ENCODE peak calls at places on chromosomes 1 and 21, in five cellular contexts. One of them, this sample, is unnamed.

GRCh38 chr1:8040586-8040985 is 14.5 kb upstream of the ERRFI1 start:
- DNase-seq in IMR-90: peak; percentile 99
- DNase-seq in heart left ventricle: peak; percentile 76
- DNase-seq in body of pancreas: peak; percentile 94
- DNase-seq in right lobe of liver: peak; percentile 59
- DNase-seq in this sample: no peak

GRCh38 chr21:42125571-42126544 is 54.7 kb downstream of the UMODL1 start:
- DNase-seq in IMR-90: peak; percentile 59
- DNase-seq in heart left ventricle: no peak
- DNase-seq in body of pancreas: peak; percentile 39
- DNase-seq in right lobe of liver: peak; percentile 11
- DNase-seq in this sample: no peak

GRCh38 chr1:54977938-54978337 is 2.5 kb upstream of the TMEM61 start:
- DNase-seq in IMR-90: no peak
- DNase-seq in heart left ventricle: no peak
- DNase-seq in body of pancreas: no peak
- DNase-seq in right lobe of liver: no peak
- DNase-seq in this sample: no peak

GRCh38 chr1:216559359-216559758 is 136.1 kb upstream of the USH2A start:
- DNase-seq in IMR-90: no peak
- DNase-seq in heart left ventricle: no peak
- DNase-seq in body of pancreas: no peak
- DNase-seq in right lobe of liver: no peak
- DNase-seq in this sample: no peak

GRCh38 chr1:38009088-38009840 is 3.3 kb upstream of the UTP11 start:
- DNase-seq in IMR-90: peak; percentile 78
- DNase-seq in heart left ventricle: no peak
- DNase-seq in body of pancreas: no peak
- DNase-seq in right lobe of liver: no peak
- DNase-seq in this sample: no peak

GRCh38 chr1:217528271-217528670 is 102.6 kb downstream of the GPATCH2 start:
- DNase-seq in IMR-90: peak; percentile 77
- DNase-seq in heart left ventricle: no peak
- DNase-seq in body of pancreas: no peak
- DNase-seq in right lobe of liver: no peak
- DNase-seq in this sample: no peak

GRCh38 chr1:43238104-43238503 is 31.7 kb upstream of the TMEM125 start:
- DNase-seq in IMR-90: peak; percentile 64
- DNase-seq in heart left ventricle: peak; percentile 66
- DNase-seq in body of pancreas: peak; percentile 90
- DNase-seq in right lobe of liver: peak; percentile 79
- DNase-seq in this sample: no peak

GRCh38 chr1:211375286-211375818 is 48.7 kb downstream of the TRAF5 start:
- DNase-seq in IMR-90: no peak
- DNase-seq in heart left ventricle: no peak
- DNase-seq in body of pancreas: no peak
- DNase-seq in right lobe of liver: no peak
- DNase-seq in this sample: no peak

GRCh38 chr21:38386967-38387366 is 111.3 kb downstream of the ERG start:
- DNase-seq in IMR-90: no peak
- DNase-seq in heart left ventricle: no peak
- DNase-seq in body of pancreas: no peak
- DNase-seq in right lobe of liver: no peak
- DNase-seq in this sample: no peak

GRCh38 chr1:183783896-183784637 is 20.9 kb upstream of the RGL1 start:
- DNase-seq in IMR-90: peak; percentile 91
- DNase-seq in heart left ventricle: peak; percentile 83
- DNase-seq in body of pancreas: peak; percentile 67
- DNase-seq in right lobe of liver: peak; percentile 58
- DNase-seq in this sample: no peak

GRCh38 chr1:48493970-48494769 is 22.2 kb upstream of the SPATA6 start:
- DNase-seq in IMR-90: peak; percentile 94
- DNase-seq in heart left ventricle: no peak
- DNase-seq in body of pancreas: no peak
- DNase-seq in right lobe of liver: no peak
- DNase-seq in this sample: no peak

GRCh38 chr1:56874689-56875088 is 20.1 kb downstream of the C8A start:
- DNase-seq in IMR-90: no peak
- DNase-seq in heart left ventricle: no peak
- DNase-seq in body of pancreas: no peak
- DNase-seq in right lobe of liver: no peak
- DNase-seq in this sample: no peak

GRCh38 chr1:205284420-205285144 is 37.0 kb downstream of the NUAK2 start:
- DNase-seq in IMR-90: peak; percentile 99
- DNase-seq in heart left ventricle: peak; percentile 84
- DNase-seq in body of pancreas: peak; percentile 65
- DNase-seq in right lobe of liver: peak; percentile 89
- DNase-seq in this sample: peak; percentile 74

GRCh38 chr1:12386130-12386529 is 156.3 kb downstream of the VPS13D start:
- DNase-seq in IMR-90: no peak
- DNase-seq in heart left ventricle: no peak
- DNase-seq in body of pancreas: no peak
- DNase-seq in right lobe of liver: no peak
- DNase-seq in this sample: no peak

GRCh38 chr1:68375919-68376318 is 73.8 kb downstream of the RPE65 start:
- DNase-seq in IMR-90: peak; percentile 33
- DNase-seq in heart left ventricle: no peak
- DNase-seq in body of pancreas: no peak
- DNase-seq in right lobe of liver: no peak
- DNase-seq in this sample: no peak

GRCh38 chr1:42163536-42164503 is 725 bp downstream of the GUCA2A start:
- DNase-seq in IMR-90: no peak
- DNase-seq in heart left ventricle: no peak
- DNase-seq in body of pancreas: no peak
- DNase-seq in right lobe of liver: no peak
- DNase-seq in this sample: no peak

GRCh38 chr1:101165944-101166343 is 70.9 kb upstream of the S1PR1 start:
- DNase-seq in IMR-90: no peak
- DNase-seq in heart left ventricle: no peak
- DNase-seq in body of pancreas: no peak
- DNase-seq in right lobe of liver: no peak
- DNase-seq in this sample: no peak

GRCh38 chr1:117810553-117810952 is 118.9 kb downstream of the GDAP2 start:
- DNase-seq in IMR-90: no peak
- DNase-seq in heart left ventricle: no peak
- DNase-seq in body of pancreas: no peak
- DNase-seq in right lobe of liver: no peak
- DNase-seq in this sample: no peak

GRCh38 chr1:48093147-48093546 is 96.0 kb upstream of the TRABD2B start:
- DNase-seq in IMR-90: no peak
- DNase-seq in heart left ventricle: no peak
- DNase-seq in body of pancreas: no peak
- DNase-seq in right lobe of liver: no peak
- DNase-seq in this sample: no peak

GRCh38 chr1:83764209-83764608 is 234.7 kb downstream of the TTLL7 start:
- DNase-seq in IMR-90: no peak
- DNase-seq in heart left ventricle: no peak
- DNase-seq in body of pancreas: no peak
- DNase-seq in right lobe of liver: no peak
- DNase-seq in this sample: no peak

DNA sequence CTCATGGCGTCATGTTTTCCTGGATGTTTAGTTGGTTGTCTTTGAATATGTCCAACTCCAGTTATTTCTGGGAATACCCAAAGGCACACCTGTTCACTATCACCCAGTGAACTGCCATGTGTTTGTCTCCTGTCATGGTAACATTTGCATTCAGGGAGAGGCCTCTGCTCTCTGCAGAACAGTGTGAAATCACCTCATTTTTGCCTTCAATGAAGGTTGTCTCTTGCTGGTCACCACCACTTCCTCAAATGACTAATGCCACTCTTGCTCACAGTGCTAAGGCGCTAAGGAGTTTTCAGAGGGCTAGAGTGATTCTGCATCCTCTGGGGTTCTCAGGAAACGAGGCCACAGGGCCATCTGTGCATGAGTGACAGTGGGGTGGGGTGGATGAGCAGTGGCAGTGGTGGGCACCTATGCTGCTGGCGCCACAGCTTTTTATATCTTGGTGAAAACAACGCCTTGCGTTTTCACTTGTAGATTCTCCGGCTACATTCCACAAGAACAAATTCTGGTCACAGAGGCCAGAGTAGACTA is 60.0 kb upstream of the ATP5PO start:
- DNase-seq in IMR-90: peak; percentile 43
- DNase-seq in heart left ventricle: no peak
- DNase-seq in body of pancreas: no peak
- DNase-seq in right lobe of liver: no peak
- DNase-seq in this sample: peak; percentile 83
- H3K4me3 ChIP-seq in IMR-90: no peak overlapping the region
- H3K4me3 ChIP-seq in heart left ventricle: no peak overlapping the region
- H3K4me3 ChIP-seq in body of pancreas: no peak overlapping the region
- H3K4me3 ChIP-seq in right lobe of liver: no peak overlapping the region
- H3K4me3 ChIP-seq in this sample: peak overlapping the region; percentile 45

GRCh38 chr1:65360654-65361053 is 51.3 kb downstream of the DNAJC6 start:
- DNase-seq in IMR-90: no peak
- DNase-seq in heart left ventricle: no peak
- DNase-seq in body of pancreas: no peak
- DNase-seq in right lobe of liver: no peak
- DNase-seq in this sample: no peak
- TF ChIP-seq CTCF in IMR-90: no peak
- TF ChIP-seq CTCF in heart left ventricle: no peak
- TF ChIP-seq CTCF in body of pancreas: no peak
- TF ChIP-seq CTCF in right lobe of liver: no peak
- TF ChIP-seq CTCF in this sample: no peak

DNA sequence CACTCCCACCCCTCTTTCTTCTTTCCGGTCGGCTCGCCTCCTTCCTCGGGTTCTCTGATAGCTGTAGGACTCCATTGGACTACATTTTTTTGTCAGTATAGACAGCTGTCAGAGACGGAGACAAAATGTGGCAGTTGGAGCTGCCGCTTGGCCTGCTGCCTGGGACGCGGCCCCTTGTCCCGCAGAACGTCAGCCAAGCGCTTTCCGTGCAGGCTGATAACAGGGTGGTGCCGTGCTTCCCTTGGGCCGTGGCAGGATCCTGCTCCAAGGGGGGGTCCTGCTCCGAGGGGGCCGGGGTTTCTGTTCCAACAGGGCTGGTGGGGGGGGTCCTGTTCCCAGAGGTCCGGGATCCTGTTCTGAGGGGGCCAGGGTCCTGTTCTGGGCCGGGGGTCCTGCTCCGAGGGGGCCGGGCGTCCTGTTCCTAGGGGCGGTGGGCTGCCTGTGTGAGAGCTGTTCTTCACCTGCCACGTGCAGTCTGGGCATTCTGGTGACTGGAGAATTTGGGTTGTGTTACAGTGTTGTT is 4.9 kb downstream of the SKI start:
- DNase-seq in IMR-90: no peak
- DNase-seq in heart left ventricle: no peak
- DNase-seq in body of pancreas: no peak
- DNase-seq in right lobe of liver: no peak
- DNase-seq in this sample: no peak
- H3K4me3 ChIP-seq in IMR-90: peak overlapping the region; percentile 31
- H3K4me3 ChIP-seq in heart left ventricle: peak overlapping the region; percentile 70
- H3K4me3 ChIP-seq in body of pancreas: no peak overlapping the region
- H3K4me3 ChIP-seq in right lobe of liver: peak overlapping the region; percentile 67
- H3K4me3 ChIP-seq in this sample: no peak overlapping the region

DNA sequence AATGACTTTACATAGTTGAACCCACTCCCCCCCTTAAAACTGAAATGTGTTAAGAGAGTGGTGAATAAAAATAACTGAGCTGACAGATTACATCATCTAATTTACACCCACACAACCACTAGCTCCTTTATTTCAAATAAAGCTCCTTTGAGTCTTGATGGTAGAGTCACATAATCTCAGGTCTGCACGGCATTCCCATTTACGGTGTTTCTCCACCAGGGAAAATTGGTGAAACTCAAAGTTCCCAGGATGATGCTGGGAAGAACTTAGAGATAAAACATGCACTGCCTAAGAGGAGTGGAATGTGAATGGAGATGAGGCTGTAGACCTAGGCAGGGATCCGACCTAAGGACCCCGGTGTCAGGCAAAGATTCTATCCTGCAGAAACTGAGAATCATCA is 727.8 kb upstream of the ADAMTS5 start:
- DNase-seq in IMR-90: no peak
- DNase-seq in heart left ventricle: no peak
- DNase-seq in body of pancreas: no peak
- DNase-seq in right lobe of liver: no peak
- DNase-seq in this sample: no peak
- TF ChIP-seq CTCF in IMR-90: no peak
- TF ChIP-seq CTCF in heart left ventricle: no peak
- TF ChIP-seq CTCF in body of pancreas: no peak
- TF ChIP-seq CTCF in right lobe of liver: no peak
- TF ChIP-seq CTCF in this sample: no peak

DNA sequence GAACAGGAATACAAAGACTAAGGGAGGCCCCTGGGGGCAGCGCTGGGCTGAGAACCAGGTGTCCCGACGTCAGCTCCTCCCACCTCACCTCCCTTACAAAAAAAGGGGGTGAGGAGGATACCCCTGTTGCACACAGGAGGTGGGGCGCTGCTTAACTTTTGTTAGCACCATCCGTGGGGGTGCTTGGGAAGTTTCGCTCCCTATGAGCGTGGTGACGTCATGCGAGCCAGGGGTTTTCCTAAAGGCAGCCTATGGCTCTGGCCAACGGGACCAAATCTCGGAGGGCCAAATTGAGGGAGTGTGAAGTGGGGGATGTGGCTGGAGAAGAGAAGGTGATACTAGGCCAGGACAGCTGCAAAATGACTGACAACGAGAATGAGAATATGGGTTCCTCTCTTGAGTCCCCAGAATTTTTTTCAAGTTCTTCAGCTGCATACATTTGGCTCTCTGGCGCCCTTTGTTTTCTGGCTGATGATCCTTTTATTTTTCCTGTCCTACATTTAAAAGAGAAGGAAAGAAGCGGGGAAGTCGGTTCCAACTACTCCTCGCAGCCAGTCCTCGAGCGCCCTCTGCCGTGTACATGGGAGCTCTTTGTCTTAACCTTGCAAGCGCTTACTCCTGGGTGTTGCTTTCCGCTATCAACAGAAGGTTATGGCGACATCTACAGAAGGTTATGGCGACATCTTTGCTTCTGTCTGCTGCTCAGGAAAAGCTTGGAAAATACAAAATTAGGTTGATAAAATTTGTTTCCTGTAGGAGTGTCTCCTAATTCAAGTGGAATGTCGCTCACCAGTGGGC is 48.0 kb upstream of the ZC3H11B start:
- DNase-seq in IMR-90: peak; percentile 88
- DNase-seq in heart left ventricle: peak; percentile 95
- DNase-seq in body of pancreas: peak; percentile 89
- DNase-seq in right lobe of liver: peak; percentile 86
- DNase-seq in this sample: peak; percentile 12
- H3K4me3 ChIP-seq in IMR-90: no peak overlapping the region
- H3K4me3 ChIP-seq in heart left ventricle: no peak overlapping the region
- H3K4me3 ChIP-seq in body of pancreas: no peak overlapping the region
- H3K4me3 ChIP-seq in right lobe of liver: peak overlapping the region; percentile 11
- H3K4me3 ChIP-seq in this sample: no peak overlapping the region

GRCh38 chr21:18951291-18952038 is 547.9 kb upstream of the TMPRSS15 start:
- DNase-seq in IMR-90: no peak
- DNase-seq in heart left ventricle: no peak
- DNase-seq in body of pancreas: peak; percentile 24
- DNase-seq in right lobe of liver: no peak
- DNase-seq in this sample: no peak
- TF ChIP-seq CTCF in IMR-90: no peak
- TF ChIP-seq CTCF in heart left ventricle: peak; percentile 50
- TF ChIP-seq CTCF in body of pancreas: peak; percentile 29
- TF ChIP-seq CTCF in right lobe of liver: peak; percentile 48
- TF ChIP-seq CTCF in this sample: peak; percentile 13

This sample was measured in GM06990.